ENCODE peak calls at places on chromosomes 5 and 9, in nine cellular contexts. K is suprapubic skin, J is HepG2, O is transverse colon, V is K562, E is sigmoid colon, H is upper lobe of left lung, T is H1, F is SK-N-SH. Z is an unnamed sample.
A peak's percentile ranks its signal among the peaks of the same experiment; 100 is the strongest.

GRCh38 chr9:12777149-12778010 is 2.6 kb downstream of the LURAP1L start:
- DNase-seq in K (no peak), J (no peak), O (no peak), V (no peak), E (no peak), H (no peak), T (no peak), F (no peak), Z (no peak)

GRCh38 chr5:3531320-3531986 is 64.2 kb upstream of the IRX1 start:
- DNase-seq in K (no peak), J (no peak), O (no peak), V (no peak), E (no peak), H (no peak), T (peak; percentile 29), F (no peak), Z (no peak)

GRCh38 chr9:32703635-32704034 is 68.2 kb upstream of the TAF1L start:
- DNase-seq in K (no peak), J (peak; percentile 5), O (no peak), V (no peak), E (no peak), H (no peak), T (no peak), F (no peak), Z (no peak)

GRCh38 chr9:129483467-129484324 is 137.2 kb downstream of the C9orf50 start:
- DNase-seq in K (peak; percentile 96), J (no peak), O (peak; percentile 83), V (peak; percentile 45), E (peak; percentile 98), H (peak; percentile 92), T (no peak), F (no peak), Z (peak; percentile 92)

GRCh38 chr9:121645853-121646807 is 5.3 kb upstream of the DAB2IP start:
- DNase-seq in K (no peak), J (no peak), O (no peak), V (no peak), E (no peak), H (no peak), T (no peak), F (no peak), Z (no peak)

GRCh38 chr5:77167695-77168111 is 42.8 kb upstream of the PDE8B start:
- DNase-seq in K (no peak), J (no peak), O (no peak), V (no peak), E (no peak), H (no peak), T (no peak), F (no peak), Z (no peak)

GRCh38 chr5:135565691-135566421 is 12.9 kb downstream of the CXCL14 start:
- DNase-seq in K (peak; percentile 92), J (peak; percentile 42), O (peak; percentile 76), V (peak; percentile 78), E (peak; percentile 74), H (peak; percentile 74), T (no peak), F (peak; percentile 60), Z (peak; percentile 60)

GRCh38 chr9:71490810-71491209 is 277.5 kb downstream of the CEMIP2 start:
- DNase-seq in K (no peak), J (peak; percentile 4), O (no peak), V (no peak), E (no peak), H (no peak), T (no peak), F (no peak), Z (no peak)

GRCh38 chr5:132754947-132755346 is 7.7 kb downstream of the CCNI2 start:
- DNase-seq in K (no peak), J (peak; percentile 49), O (peak; percentile 2), V (no peak), E (no peak), H (no peak), T (no peak), F (peak; percentile 54), Z (no peak)

GRCh38 chr5:107542428-107542827 is 128.3 kb downstream of the EFNA5 start:
- DNase-seq in K (peak; percentile 87), J (peak; percentile 61), O (peak; percentile 44), V (no peak), E (peak; percentile 87), H (peak; percentile 86), T (no peak), F (peak; percentile 50), Z (peak; percentile 80)

GRCh38 chr9:85949591-85950335 is 8.8 kb downstream of the NAA35 start:
- DNase-seq in K (no peak), J (no peak), O (no peak), V (no peak), E (no peak), H (no peak), T (no peak), F (no peak), Z (no peak)

GRCh38 chr9:1429328-1429727 is 379.2 kb downstream of the DMRT2 start:
- DNase-seq in K (no peak), J (peak; percentile 39), O (peak; percentile 17), V (no peak), E (no peak), H (no peak), T (no peak), F (peak; percentile 2), Z (no peak)

GRCh38 chr9:132372177-132373095 is 17.6 kb upstream of the SETX start:
- DNase-seq in K (no peak), J (no peak), O (peak; percentile 35), V (peak; percentile 17), E (peak; percentile 78), H (peak; percentile 84), T (no peak), F (peak; percentile 58), Z (peak; percentile 17)

GRCh38 chr9:20111173-20111843 is 322.5 kb upstream of the SLC24A2 start:
- DNase-seq in K (no peak), J (no peak), O (no peak), V (no peak), E (no peak), H (no peak), T (no peak), F (no peak), Z (no peak)

GRCh38 chr9:79023134-79023577 is 548.6 kb upstream of the TLE4 start:
- DNase-seq in K (no peak), J (no peak), O (no peak), V (no peak), E (no peak), H (no peak), T (no peak), F (no peak), Z (no peak)

GRCh38 chr9:16002816-16003215 is 450.0 kb downstream of the CCDC171 start:
- DNase-seq in K (no peak), J (no peak), O (no peak), V (no peak), E (no peak), H (no peak), T (no peak), F (no peak), Z (no peak)

DNA sequence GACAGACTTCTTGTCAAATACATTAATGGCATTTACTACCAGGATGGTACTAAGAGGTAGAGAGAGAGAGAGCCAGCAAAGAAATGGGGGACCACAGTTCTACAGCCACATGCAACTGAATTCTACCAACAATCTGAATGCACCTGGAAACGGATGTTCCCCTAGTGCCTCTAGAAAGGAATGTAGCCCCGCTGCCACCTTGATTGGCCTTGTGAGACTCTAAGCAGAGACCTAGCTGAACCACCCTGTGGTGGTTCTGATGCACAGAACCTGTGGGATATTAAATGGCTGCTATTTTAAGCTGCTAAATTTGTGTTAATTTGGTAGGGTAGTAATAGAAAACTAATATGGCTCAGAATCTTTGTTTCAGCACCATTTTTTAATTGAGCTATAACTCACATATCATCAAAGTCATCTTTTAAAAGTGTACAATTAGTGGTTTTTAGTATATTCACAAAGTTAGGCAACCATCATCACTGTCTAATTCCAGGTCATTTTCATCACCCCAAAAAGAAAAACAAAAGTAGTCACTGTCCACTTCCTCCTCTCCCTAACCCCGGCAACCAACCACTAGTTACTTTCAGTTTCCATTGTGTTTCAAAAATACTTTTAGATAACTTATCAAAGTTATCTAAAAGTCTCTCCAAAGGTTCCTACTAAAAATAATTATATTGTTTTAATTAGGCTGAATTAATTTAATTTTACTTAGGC is 51.7 kb downstream of the CPLANE1 start:
- DNase-seq in K (no peak), J (no peak), O (no peak), V (no peak), E (no peak), H (no peak), T (no peak), F (no peak), Z (no peak)
- H3K27ac ChIP-seq in K (no peak overlapping the region), J (no peak overlapping the region), O (peak overlapping the region; percentile 1), V (no peak overlapping the region), E (no peak overlapping the region), H (peak overlapping the region; percentile 33), T (no peak overlapping the region), F (no peak overlapping the region), Z (peak overlapping the region; percentile 15)

GRCh38 chr9:134158753-134159392 is 5.5 kb downstream of the RNU6ATAC start:
- DNase-seq in K (no peak), J (no peak), O (no peak), V (no peak), E (no peak), H (no peak), T (no peak), F (no peak), Z (no peak)
- TF ChIP-seq EP300 in K (no peak), J (no peak), O (no peak), V (no peak), E (no peak), H (no peak), T (no peak), F (no peak), Z (no peak)

GRCh38 chr5:57492632-57493031 is 10.0 kb upstream of the ACTBL2 start:
- DNase-seq in K (no peak), J (no peak), O (no peak), V (no peak), E (no peak), H (no peak), T (no peak), F (no peak), Z (no peak)

GRCh38 chr5:57493034-57493433 is 10.4 kb upstream of the ACTBL2 start:
- DNase-seq in K (no peak), J (no peak), O (no peak), V (no peak), E (no peak), H (no peak), T (no peak), F (no peak), Z (no peak)

GRCh38 chr5:57495688-57496087 is 13.1 kb upstream of the ACTBL2 start:
- DNase-seq in K (no peak), J (no peak), O (no peak), V (no peak), E (no peak), H (no peak), T (no peak), F (no peak), Z (no peak)

GRCh38 chr5:57495285-57495684 is 12.7 kb upstream of the ACTBL2 start:
- DNase-seq in K (no peak), J (no peak), O (peak; percentile 16), V (no peak), E (no peak), H (peak; percentile 62), T (no peak), F (no peak), Z (no peak)

GRCh38 chr5:57494104-57495098 is 11.8 kb upstream of the ACTBL2 start:
- DNase-seq in K (no peak), J (peak; percentile 13), O (peak; percentile 41), V (peak; percentile 75), E (no peak), H (peak; percentile 85), T (no peak), F (no peak), Z (no peak)
- TF ChIP-seq CTCF in K (no peak), J (no peak), O (no peak), V (no peak), E (no peak), H (no peak), T (no peak), F (no peak), Z (no peak)

GRCh38 chr5:150022681-150023080 is 22.1 kb downstream of the HMGXB3 start:
- DNase-seq in K (no peak), J (no peak), O (no peak), V (no peak), E (no peak), H (no peak), T (no peak), F (no peak), Z (no peak)
- H3K27ac ChIP-seq in K (peak overlapping the region; percentile 30), J (peak overlapping the region; percentile 28), O (no peak overlapping the region), V (no peak overlapping the region), E (peak overlapping the region; percentile 65), H (no peak overlapping the region), T (no peak overlapping the region), F (peak overlapping the region; percentile 94), Z (peak overlapping the region; percentile 19)

Z was measured in tibial nerve.